ENCODE peak calls at places on chromosomes 16 and 17, in five cellular contexts. One of them, this sample, is unnamed.

GRCh38 chr17:78915872-78916632 is 9.1 kb downstream of the TIMP2 start:
- DNase-seq in WTC11: no peak
- DNase-seq in heart left ventricle: peak; percentile 57
- DNase-seq in GM06990: no peak
- DNase-seq in cardiac fibroblast: peak; percentile 79
- DNase-seq in this sample: no peak

GRCh38 chr16:68776821-68777485 is 39.9 kb downstream of the CDH1 start:
- DNase-seq in WTC11: no peak
- DNase-seq in heart left ventricle: no peak
- DNase-seq in GM06990: peak; percentile 77
- DNase-seq in cardiac fibroblast: no peak
- DNase-seq in this sample: peak; percentile 99

GRCh38 chr17:19311016-19311415 is 51.5 kb downstream of the B9D1 start:
- DNase-seq in WTC11: no peak
- DNase-seq in heart left ventricle: no peak
- DNase-seq in GM06990: no peak
- DNase-seq in cardiac fibroblast: no peak
- DNase-seq in this sample: no peak

GRCh38 chr16:75309899-75310430 is 58.5 kb upstream of the BCAR1 start:
- DNase-seq in WTC11: no peak
- DNase-seq in heart left ventricle: no peak
- DNase-seq in GM06990: no peak
- DNase-seq in cardiac fibroblast: no peak
- DNase-seq in this sample: no peak

GRCh38 chr16:89370081-89370511 is 120.3 kb downstream of the ANKRD11 start:
- DNase-seq in WTC11: no peak
- DNase-seq in heart left ventricle: no peak
- DNase-seq in GM06990: no peak
- DNase-seq in cardiac fibroblast: no peak
- DNase-seq in this sample: no peak

GRCh38 chr17:82295472-82295814 is 21.9 kb upstream of the CSNK1D start:
- DNase-seq in WTC11: no peak
- DNase-seq in heart left ventricle: no peak
- DNase-seq in GM06990: no peak
- DNase-seq in cardiac fibroblast: no peak
- DNase-seq in this sample: no peak

GRCh38 chr16:68764866-68765265 is 27.8 kb downstream of the CDH1 start:
- DNase-seq in WTC11: no peak
- DNase-seq in heart left ventricle: no peak
- DNase-seq in GM06990: peak; percentile 54
- DNase-seq in cardiac fibroblast: no peak
- DNase-seq in this sample: peak; percentile 59

GRCh38 chr16:17194190-17194780 is 276.5 kb downstream of the XYLT1 start:
- DNase-seq in WTC11: peak; percentile 87
- DNase-seq in heart left ventricle: peak; percentile 21
- DNase-seq in GM06990: peak; percentile 18
- DNase-seq in cardiac fibroblast: peak; percentile 2
- DNase-seq in this sample: peak; percentile 63

GRCh38 chr17:42508426-42509164 is 27.4 kb upstream of the NAGLU start:
- DNase-seq in WTC11: no peak
- DNase-seq in heart left ventricle: no peak
- DNase-seq in GM06990: no peak
- DNase-seq in cardiac fibroblast: no peak
- DNase-seq in this sample: no peak

GRCh38 chr17:27319536-27320221 is 25.8 kb downstream of the WSB1 start:
- DNase-seq in WTC11: no peak
- DNase-seq in heart left ventricle: peak; percentile 84
- DNase-seq in GM06990: no peak
- DNase-seq in cardiac fibroblast: peak; percentile 95
- DNase-seq in this sample: no peak

GRCh38 chr17:50676065-50676975 is 31.4 kb downstream of the ANKRD40 start:
- DNase-seq in WTC11: no peak
- DNase-seq in heart left ventricle: no peak
- DNase-seq in GM06990: no peak
- DNase-seq in cardiac fibroblast: no peak
- DNase-seq in this sample: no peak

GRCh38 chr17:82095777-82096708 is 2.0 kb downstream of the FASN start:
- DNase-seq in WTC11: no peak
- DNase-seq in heart left ventricle: no peak
- DNase-seq in GM06990: peak; percentile 22
- DNase-seq in cardiac fibroblast: no peak
- DNase-seq in this sample: peak; percentile 10

GRCh38 chr17:72940511-72940910 is 152.0 kb downstream of the SLC39A11 start:
- DNase-seq in WTC11: no peak
- DNase-seq in heart left ventricle: no peak
- DNase-seq in GM06990: no peak
- DNase-seq in cardiac fibroblast: no peak
- DNase-seq in this sample: no peak

GRCh38 chr16:69476920-69477418 is 52.5 kb downstream of the CYB5B start:
- DNase-seq in WTC11: no peak
- DNase-seq in heart left ventricle: no peak
- DNase-seq in GM06990: no peak
- DNase-seq in cardiac fibroblast: peak; percentile 60
- DNase-seq in this sample: no peak

GRCh38 chr17:3886776-3887175 is 6.1 kb downstream of the CAMKK1 start:
- DNase-seq in WTC11: no peak
- DNase-seq in heart left ventricle: peak; percentile 47
- DNase-seq in GM06990: no peak
- DNase-seq in cardiac fibroblast: no peak
- DNase-seq in this sample: no peak

GRCh38 chr17:17206149-17206912 is at the start of gene PLD6:
- DNase-seq in WTC11: peak; percentile 70
- DNase-seq in heart left ventricle: peak; percentile 63
- DNase-seq in GM06990: peak; percentile 94
- DNase-seq in cardiac fibroblast: peak; percentile 77
- DNase-seq in this sample: peak; percentile 98

GRCh38 chr17:30788918-30789317 is 35.6 kb downstream of the CRLF3 start:
- DNase-seq in WTC11: no peak
- DNase-seq in heart left ventricle: no peak
- DNase-seq in GM06990: no peak
- DNase-seq in cardiac fibroblast: peak; percentile 16
- DNase-seq in this sample: no peak

GRCh38 chr17:34736611-34737010 is 157.2 kb downstream of the TMEM132E start:
- DNase-seq in WTC11: no peak
- DNase-seq in heart left ventricle: no peak
- DNase-seq in GM06990: no peak
- DNase-seq in cardiac fibroblast: no peak
- DNase-seq in this sample: no peak

GRCh38 chr16:4147236-4147635 is 31.0 kb upstream of the ADCY9 start:
- DNase-seq in WTC11: no peak
- DNase-seq in heart left ventricle: no peak
- DNase-seq in GM06990: no peak
- DNase-seq in cardiac fibroblast: no peak
- DNase-seq in this sample: no peak

GRCh38 chr17:38456031-38456815 is 28.0 kb downstream of the ARHGAP23 start:
- DNase-seq in WTC11: no peak
- DNase-seq in heart left ventricle: no peak
- DNase-seq in GM06990: no peak
- DNase-seq in cardiac fibroblast: no peak
- DNase-seq in this sample: no peak
- TF ChIP-seq CTCF in WTC11: no peak
- TF ChIP-seq CTCF in heart left ventricle: no peak
- TF ChIP-seq CTCF in GM06990: peak; percentile 52
- TF ChIP-seq CTCF in cardiac fibroblast: peak; percentile 26
- TF ChIP-seq CTCF in this sample: no peak

DNA sequence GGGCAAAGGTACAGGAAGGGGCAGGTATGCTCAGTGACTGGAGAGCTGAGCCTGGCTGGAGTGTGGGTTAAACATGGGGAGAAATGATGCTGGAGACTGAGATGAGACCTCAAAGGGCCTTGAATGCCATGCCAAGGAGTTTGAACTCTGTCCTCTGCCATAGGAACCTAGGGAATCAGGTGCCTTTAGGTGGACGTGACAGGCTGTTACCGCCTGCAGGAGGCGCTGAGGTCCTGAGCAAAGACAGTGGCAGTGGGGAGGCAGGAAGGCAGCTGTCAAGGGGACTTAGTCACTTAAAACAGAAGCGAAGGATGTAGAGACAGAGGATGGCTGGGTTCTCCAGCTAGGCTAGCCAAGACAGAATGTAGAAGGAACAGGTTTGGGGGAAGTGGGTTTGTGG is 9.1 kb downstream of the PSMB3 start:
- DNase-seq in WTC11: peak; percentile 73
- DNase-seq in heart left ventricle: no peak
- DNase-seq in GM06990: no peak
- DNase-seq in cardiac fibroblast: peak; percentile 38
- DNase-seq in this sample: peak; percentile 55
- TF ChIP-seq CTCF in WTC11: peak; percentile 44
- TF ChIP-seq CTCF in heart left ventricle: no peak
- TF ChIP-seq CTCF in GM06990: peak; percentile 40
- TF ChIP-seq CTCF in cardiac fibroblast: peak; percentile 52
- TF ChIP-seq CTCF in this sample: peak; percentile 25

GRCh38 chr17:77606865-77607210 is 351.7 kb upstream of the TNRC6C start:
- DNase-seq in WTC11: no peak
- DNase-seq in heart left ventricle: no peak
- DNase-seq in GM06990: no peak
- DNase-seq in cardiac fibroblast: no peak
- DNase-seq in this sample: no peak
- TF ChIP-seq CTCF in WTC11: no peak
- TF ChIP-seq CTCF in heart left ventricle: no peak
- TF ChIP-seq CTCF in GM06990: peak; percentile 44
- TF ChIP-seq CTCF in cardiac fibroblast: no peak
- TF ChIP-seq CTCF in this sample: peak; percentile 11

DNA sequence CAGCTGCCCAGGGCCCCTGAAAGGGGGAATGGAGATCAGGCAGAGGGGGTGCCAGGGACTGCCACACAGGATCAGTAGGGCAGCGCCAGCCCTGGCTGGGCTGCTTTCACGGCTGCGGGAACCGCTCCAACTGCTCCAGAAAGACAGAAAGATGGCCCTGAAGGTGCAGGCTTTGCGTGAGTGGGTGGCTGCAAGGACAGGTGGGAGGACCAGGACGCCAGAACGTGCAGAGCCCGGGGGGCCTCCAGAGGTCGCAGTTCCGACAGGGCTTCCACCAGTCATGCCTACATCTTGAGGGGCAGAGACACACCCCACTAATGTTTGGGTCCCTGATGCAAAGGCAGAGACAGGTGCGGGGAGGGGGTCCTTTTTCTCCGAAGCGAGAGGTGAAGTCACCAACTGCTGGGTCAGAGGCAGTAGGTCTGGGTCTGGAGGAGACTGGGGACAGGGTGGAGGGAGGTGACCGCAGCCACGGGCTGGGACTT is 790 bp upstream of the ATP6V0C start:
- DNase-seq in WTC11: peak; percentile 62
- DNase-seq in heart left ventricle: peak; percentile 10
- DNase-seq in GM06990: peak; percentile 59
- DNase-seq in cardiac fibroblast: no peak
- DNase-seq in this sample: no peak
- TF ChIP-seq CTCF in WTC11: no peak
- TF ChIP-seq CTCF in heart left ventricle: no peak
- TF ChIP-seq CTCF in GM06990: peak; percentile 11
- TF ChIP-seq CTCF in cardiac fibroblast: no peak
- TF ChIP-seq CTCF in this sample: peak; percentile 18

DNA sequence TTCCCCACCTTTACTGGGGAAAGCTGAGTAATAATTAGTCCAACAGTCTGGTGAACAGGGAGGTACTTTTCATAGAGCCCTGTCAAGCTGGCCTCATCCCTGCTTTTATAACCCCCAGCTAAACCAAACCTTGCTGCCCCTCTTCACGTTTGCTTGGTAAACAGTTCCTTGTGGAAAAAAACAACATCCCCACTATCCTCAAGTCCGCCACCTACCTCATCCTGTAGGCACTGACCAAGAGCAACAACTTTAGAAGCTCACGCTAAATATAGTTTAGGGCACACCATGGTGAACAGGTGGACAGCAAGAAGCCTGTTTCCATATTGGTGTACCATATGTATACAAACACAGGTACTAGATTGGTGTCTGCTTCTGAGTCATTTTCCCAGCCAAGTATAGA is 16.5 kb downstream of the NFE2L1 start:
- DNase-seq in WTC11: no peak
- DNase-seq in heart left ventricle: no peak
- DNase-seq in GM06990: no peak
- DNase-seq in cardiac fibroblast: no peak
- DNase-seq in this sample: no peak
- TF ChIP-seq CTCF in WTC11: no peak
- TF ChIP-seq CTCF in heart left ventricle: no peak
- TF ChIP-seq CTCF in GM06990: no peak
- TF ChIP-seq CTCF in cardiac fibroblast: no peak
- TF ChIP-seq CTCF in this sample: no peak

DNA sequence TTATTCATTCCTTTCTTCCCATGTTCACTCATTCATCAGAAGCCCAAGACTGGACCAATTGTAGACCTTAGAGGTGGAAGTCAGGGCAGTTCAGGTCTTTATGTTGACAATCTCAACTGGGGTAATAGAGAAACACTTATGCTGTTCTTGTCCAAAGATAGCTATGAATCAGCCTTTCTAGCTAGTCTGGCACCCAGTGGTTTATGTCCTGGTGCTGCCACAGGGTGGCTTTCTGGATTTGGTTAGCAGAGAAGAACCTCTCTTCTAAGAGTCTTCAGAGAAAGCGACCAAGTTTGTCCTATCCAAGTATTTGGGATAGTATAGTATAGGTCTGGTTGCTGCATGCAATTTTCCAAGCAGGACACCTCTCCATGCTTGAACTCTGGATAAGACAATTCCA is 83.3 kb downstream of the NOG start:
- DNase-seq in WTC11: no peak
- DNase-seq in heart left ventricle: no peak
- DNase-seq in GM06990: no peak
- DNase-seq in cardiac fibroblast: no peak
- DNase-seq in this sample: no peak
- TF ChIP-seq CTCF in WTC11: no peak
- TF ChIP-seq CTCF in heart left ventricle: no peak
- TF ChIP-seq CTCF in GM06990: no peak
- TF ChIP-seq CTCF in cardiac fibroblast: no peak
- TF ChIP-seq CTCF in this sample: no peak

DNA sequence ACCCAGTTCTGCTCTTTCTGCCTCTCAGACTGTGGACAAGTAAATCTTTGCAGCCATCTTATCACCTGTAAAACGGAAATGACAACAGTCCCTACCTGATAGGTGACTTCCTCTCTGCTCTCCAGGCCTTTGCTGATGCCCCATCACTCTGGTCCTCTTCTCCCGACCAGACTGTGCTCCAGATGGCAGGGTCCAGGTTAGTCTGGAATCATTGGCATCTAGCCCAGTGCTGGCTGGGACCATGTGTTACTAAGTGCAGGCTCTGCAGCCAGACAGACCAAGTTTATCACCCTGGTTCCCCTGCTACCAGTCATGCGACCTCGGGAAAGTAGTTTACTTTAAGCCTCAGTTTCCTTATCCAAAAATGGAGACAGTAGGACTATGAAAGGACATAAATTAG is 1.8 kb upstream of the NUBP1 start:
- DNase-seq in WTC11: no peak
- DNase-seq in heart left ventricle: peak; percentile 77
- DNase-seq in GM06990: no peak
- DNase-seq in cardiac fibroblast: peak; percentile 29
- DNase-seq in this sample: no peak
- TF ChIP-seq CTCF in WTC11: no peak
- TF ChIP-seq CTCF in heart left ventricle: no peak
- TF ChIP-seq CTCF in GM06990: no peak
- TF ChIP-seq CTCF in cardiac fibroblast: no peak
- TF ChIP-seq CTCF in this sample: no peak

This sample was measured in GM12865.